ENCODE peak calls at places on chromosomes 13 and 19, in four cellular contexts. B is body of pancreas, J is heart right ventricle, W is Peyer's patch. V is an unnamed sample.

GRCh38 chr13:31346891-31347290 is 147.1 kb downstream of the B3GLCT start:
- DNase-seq in W (no peak), B (no peak), J (no peak), V (no peak)

GRCh38 chr13:74040200-74040599 is 94.0 kb downstream of the KLF12 start:
- DNase-seq in B (peak; percentile 27), J (peak; percentile 33), W (peak; percentile 62), V (no peak)

GRCh38 chr13:95106562-95106961 is 194.7 kb downstream of the ABCC4 start:
- DNase-seq in J (no peak), B (no peak), W (no peak), V (no peak)

GRCh38 chr19:13872695-13873389 is 4.1 kb upstream of the NANOS3 start:
- DNase-seq in B (peak; percentile 36), J (peak; percentile 42), W (peak; percentile 67), V (no peak)

GRCh38 chr13:21033866-21034601 is 27.4 kb downstream of the LATS2 start:
- DNase-seq in B (peak; percentile 75), W (no peak), J (no peak), V (no peak)

GRCh38 chr19:28706693-28707092 is 506.3 kb downstream of the UQCRFS1 start:
- DNase-seq in J (no peak), W (no peak), B (no peak), V (no peak)

GRCh38 chr13:25844559-25845434 is 207.0 kb downstream of the SHISA2 start:
- DNase-seq in B (no peak), W (no peak), J (no peak), V (no peak)

GRCh38 chr13:46804391-46804815 is 7.4 kb upstream of the ESD start:
- DNase-seq in B (no peak), W (no peak), J (no peak), V (no peak)

GRCh38 chr19:40717880-40718773 is 1.2 kb downstream of the ITPKC start:
- DNase-seq in J (no peak), W (peak; percentile 74), B (peak; percentile 52), V (peak; percentile 64)

GRCh38 chr19:58385313-58386165 is 1.5 kb upstream of the RPS5 start:
- DNase-seq in J (no peak), W (no peak), B (no peak), V (no peak)

GRCh38 chr19:58386576-58387337 is at the start of gene RPS5:
- DNase-seq in B (peak; percentile 97), W (peak; percentile 96), J (peak; percentile 94), V (peak; percentile 98)

GRCh38 chr19:58387338-58388174 is 487 bp downstream of the RPS5 start:
- DNase-seq in J (no peak), B (no peak), W (no peak), V (no peak)

GRCh38 chr19:58386166-58386575 is 898 bp upstream of the RPS5 start:
- DNase-seq in W (no peak), J (no peak), B (no peak), V (peak; percentile 54)

DNA sequence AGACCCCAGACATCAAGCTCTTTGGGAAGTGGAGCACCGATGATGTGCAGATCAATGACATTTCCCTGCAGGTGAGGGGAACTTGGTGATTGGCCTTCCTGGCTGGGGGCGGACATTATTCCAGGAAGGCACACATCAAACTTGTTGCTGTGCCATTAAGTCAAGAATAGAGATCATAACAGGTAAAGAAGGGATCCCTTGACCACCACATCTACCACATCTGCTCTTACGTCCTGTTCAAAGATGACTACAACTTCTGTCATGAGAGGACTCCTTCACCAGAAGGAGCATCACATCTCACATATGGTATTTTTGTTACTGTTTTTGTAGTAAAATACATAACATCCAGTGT is 1.1 kb downstream of the RPS5 start:
- DNase-seq in W (no peak), B (no peak), J (no peak), V (no peak)
- H3K36me3 ChIP-seq in W (peaks cover 36% of the 10 kb centered on the region), B (peaks cover 5% of the 10 kb centered on the region), J (peaks cover 21% of the 10 kb centered on the region), V (peaks cover 5% of the 10 kb centered on the region)

GRCh38 chr19:4302238-4302630 is at the start of gene TMIGD2:
- DNase-seq in J (no peak), W (no peak), B (no peak), V (no peak)

GRCh38 chr19:4305253-4305612 is 835 bp downstream of the FSD1 start:
- DNase-seq in J (no peak), W (no peak), B (no peak), V (no peak)

GRCh38 chr19:4305659-4306058 is 1.3 kb downstream of the FSD1 start:
- DNase-seq in B (no peak), J (no peak), W (no peak), V (no peak)

GRCh38 chr19:4304509-4305252 is at the start of gene FSD1:
- DNase-seq in W (no peak), B (no peak), J (peak; percentile 35), V (no peak)

GRCh38 chr19:4303778-4304508 is 455 bp upstream of the FSD1 start:
- DNase-seq in J (no peak), W (no peak), B (no peak), V (no peak)
- H3K4me3 ChIP-seq in J (peak overlapping the region; percentile 36), W (peak overlapping the region; percentile 42), B (no peak overlapping the region), V (no peak overlapping the region)

DNA sequence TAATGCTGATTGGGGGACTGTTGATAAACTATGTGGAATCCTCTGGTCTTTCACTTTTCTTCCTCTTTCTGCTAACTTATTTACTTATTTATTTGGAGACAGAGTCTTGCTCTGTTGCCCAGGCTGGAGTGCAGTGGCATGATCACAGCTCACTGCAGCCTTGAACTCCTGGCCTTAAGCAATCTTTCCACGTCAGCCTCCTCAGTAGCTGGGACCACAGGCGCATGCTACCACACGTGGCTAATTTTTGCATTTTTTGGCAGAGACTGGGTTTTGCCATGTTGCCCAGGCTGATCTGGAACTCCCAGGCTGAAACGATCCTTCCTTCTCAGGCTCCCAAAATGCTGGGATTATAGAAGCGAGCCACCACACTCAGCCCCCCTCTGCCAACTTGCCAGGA is 77.5 kb downstream of the ELF1 start:
- DNase-seq in W (no peak), B (no peak), J (no peak), V (no peak)
- H3K36me3 ChIP-seq in W (peaks cover 77% of the 10 kb centered on the region), B (no peaks in the 10 kb centered on the region), J (peaks cover 15% of the 10 kb centered on the region), V (peaks cover 1% of the 10 kb centered on the region)

DNA sequence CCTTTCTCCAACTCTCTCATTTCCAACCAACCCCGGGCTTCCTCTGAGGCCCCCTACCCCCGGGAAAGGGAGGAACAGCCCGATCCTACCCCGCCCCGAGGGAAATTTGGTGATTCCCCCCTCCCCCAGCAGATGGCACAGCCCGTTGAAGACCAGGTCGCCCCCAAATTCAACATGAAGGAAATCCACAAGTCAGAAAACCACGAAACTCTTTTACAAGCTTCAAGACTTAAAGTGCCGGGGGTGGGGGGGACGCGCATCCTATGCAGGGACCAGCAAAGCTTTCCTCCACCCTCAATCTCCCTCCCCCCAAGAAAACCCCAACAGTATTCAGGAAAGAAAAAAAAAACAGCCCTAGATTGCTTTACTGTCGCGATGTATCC is 1.8 kb downstream of the TCF3 start:
- DNase-seq in J (no peak), B (no peak), W (no peak), V (no peak)
- H3K4me3 ChIP-seq in J (peak overlapping the region; percentile 87), B (no peak overlapping the region), W (peak overlapping the region; percentile 70), V (no peak overlapping the region)

GRCh38 chr13:29519921-29520320 is 75.6 kb downstream of the SLC7A1 start:
- DNase-seq in B (no peak), W (peak; percentile 4), J (no peak), V (no peak)
- H3K36me3 ChIP-seq in B (no peaks in the 10 kb centered on the region), W (peaks cover 83% of the 10 kb centered on the region), J (peaks cover 8% of the 10 kb centered on the region), V (peaks cover 9% of the 10 kb centered on the region)

GRCh38 chr19:19385131-19385899 is 20.2 kb upstream of the GATAD2A start:
- DNase-seq in J (peak; percentile 99), W (peak; percentile 100), B (peak; percentile 100), V (peak; percentile 100)
- H3K4me3 ChIP-seq in J (peak overlapping the region; percentile 92), W (peak overlapping the region; percentile 89), B (peak overlapping the region; percentile 6), V (peak overlapping the region; percentile 65)

GRCh38 chr19:3149526-3150505 is 14.0 kb downstream of the GNA15 start:
- DNase-seq in J (no peak), W (no peak), B (no peak), V (peak; percentile 67)

GRCh38 chr19:3150739-3151329 is 15.0 kb downstream of the GNA15 start:
- DNase-seq in J (no peak), B (no peak), W (no peak), V (no peak)

GRCh38 chr19:3148503-3148902 is 12.7 kb downstream of the GNA15 start:
- DNase-seq in J (no peak), W (no peak), B (no peak), V (no peak)

GRCh38 chr19:3146677-3147100 is 10.9 kb downstream of the GNA15 start:
- DNase-seq in J (peak; percentile 55), B (no peak), W (no peak), V (peak; percentile 60)

GRCh38 chr19:3149089-3149488 is 13.3 kb downstream of the GNA15 start:
- DNase-seq in J (no peak), B (no peak), W (no peak), V (peak; percentile 21)
- H3K36me3 ChIP-seq in J (no peaks in the 10 kb centered on the region), B (no peaks in the 10 kb centered on the region), W (no peaks in the 10 kb centered on the region), V (no peaks in the 10 kb centered on the region)

GRCh38 chr13:51594432-51594831 is 10.2 kb downstream of the WDFY2 start:
- DNase-seq in W (no peak), B (no peak), J (no peak), V (no peak)

GRCh38 chr13:51590231-51590630 is 6.0 kb downstream of the WDFY2 start:
- DNase-seq in W (no peak), B (no peak), J (no peak), V (no peak)

GRCh38 chr13:51589793-51590192 is 5.5 kb downstream of the WDFY2 start:
- DNase-seq in W (no peak), B (no peak), J (no peak), V (no peak)

GRCh38 chr13:51588406-51588949 is 4.2 kb downstream of the WDFY2 start:
- DNase-seq in B (no peak), J (no peak), W (no peak), V (no peak)

GRCh38 chr13:51590966-51591627 is 6.8 kb downstream of the WDFY2 start:
- DNase-seq in W (no peak), J (no peak), B (peak; percentile 50), V (no peak)
- H3K4me3 ChIP-seq in W (no peak overlapping the region), J (no peak overlapping the region), B (no peak overlapping the region), V (no peak overlapping the region)

DNA sequence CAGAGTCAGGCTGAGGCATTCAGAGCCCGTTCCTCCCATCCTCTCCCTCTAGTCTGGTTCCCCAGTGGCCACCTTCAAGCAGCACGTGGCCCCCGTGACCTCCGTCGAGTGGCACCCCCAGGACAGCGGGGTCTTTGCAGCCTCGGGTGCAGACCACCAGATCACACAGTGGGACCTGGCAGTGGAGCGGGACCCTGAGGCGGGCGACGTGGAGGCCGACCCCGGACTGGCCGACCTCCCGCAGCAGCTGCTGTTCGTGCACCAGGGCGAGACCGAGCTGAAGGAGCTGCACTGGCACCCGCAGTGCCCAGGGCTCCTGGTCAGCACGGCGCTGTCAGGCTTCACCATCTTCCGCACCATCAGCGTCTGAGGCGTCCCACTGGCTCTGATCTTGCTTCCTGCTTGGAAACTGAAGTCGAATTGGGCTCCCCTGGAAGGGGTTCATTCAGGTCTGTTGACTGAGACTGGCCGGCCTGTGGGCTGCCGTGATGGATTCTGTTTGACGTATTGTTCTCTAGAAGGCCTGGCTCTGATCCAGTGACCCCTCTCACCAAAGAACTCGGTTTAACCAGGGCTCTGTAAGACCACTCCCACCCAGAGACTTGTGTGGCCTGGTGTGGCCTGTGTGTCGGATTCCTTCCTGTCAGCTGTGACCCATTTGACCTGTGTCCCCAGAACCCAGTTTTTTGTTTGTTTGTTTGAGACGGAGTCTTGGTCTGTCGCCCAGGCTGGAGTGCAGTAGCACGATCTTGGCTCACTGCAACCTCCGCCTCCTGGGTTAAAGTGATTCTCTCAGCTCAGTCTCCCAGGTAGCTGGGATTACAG is 2.5 kb upstream of the KCNJ14 start:
- DNase-seq in W (no peak), B (no peak), J (no peak), V (no peak)
- H3K36me3 ChIP-seq in W (peaks cover 80% of the 10 kb centered on the region), B (peaks cover 16% of the 10 kb centered on the region), J (peaks cover 59% of the 10 kb centered on the region), V (no peaks in the 10 kb centered on the region)

GRCh38 chr13:28542804-28543203 is 47.9 kb upstream of the FLT1 start:
- DNase-seq in W (no peak), B (no peak), J (no peak), V (no peak)
- H3K4me3 ChIP-seq in W (no peak overlapping the region), B (no peak overlapping the region), J (no peak overlapping the region), V (no peak overlapping the region)

V was measured in aorta.